ENCODE peak calls at places on chromosomes 11 and 22, in six cellular contexts. T is heart right ventricle; P is IMR-90; N is PC-3; R is SK-N-SH; V is CD8-positive, alpha-beta T cell. O is an unnamed sample.

GRCh38 chr11:124194696-124195418 is 11.7 kb downstream of the OR10D3 start:
- DNase-seq in N (peak; percentile 79), V (peak; percentile 18), P (peak; percentile 58), T (no peak), R (peak; percentile 64), O (peak; percentile 62)

GRCh38 chr22:22943521-22944267 is 56.1 kb downstream of the IGLL5 start:
- DNase-seq in P (no peak), R (peak; percentile 38), T (no peak), N (no peak), V (no peak), O (no peak)

GRCh38 chr11:132631956-132632355 is 900.3 kb downstream of the OPCML start:
- DNase-seq in R (peak; percentile 16), V (no peak), T (no peak), N (no peak), P (peak; percentile 8), O (no peak)

GRCh38 chr11:405323-405975 is 9.3 kb downstream of the SIGIRR start:
- DNase-seq in P (no peak), T (peak; percentile 69), R (no peak), N (no peak), V (no peak), O (no peak)

GRCh38 chr22:46976598-46976997 is 214.1 kb downstream of the TBC1D22A start:
- DNase-seq in P (no peak), T (no peak), R (no peak), V (no peak), N (no peak), O (no peak)

GRCh38 chr11:65251476-65251875 is 10.3 kb upstream of the POLA2 start:
- DNase-seq in R (no peak), N (peak; percentile 19), P (peak; percentile 11), V (no peak), T (no peak), O (no peak)

GRCh38 chr11:65727865-65728264 is 7.3 kb upstream of the RNASEH2C start:
- DNase-seq in T (no peak), V (no peak), R (no peak), N (no peak), P (no peak), O (no peak)

GRCh38 chr11:13668957-13669521 is 571 bp downstream of the FAR1 start:
- DNase-seq in R (no peak), V (peak; percentile 57), P (peak; percentile 7), N (peak; percentile 37), T (peak; percentile 49), O (peak; percentile 39)

GRCh38 chr11:66863428-66864125 is 6.7 kb downstream of the LRFN4 start:
- DNase-seq in N (no peak), P (no peak), R (no peak), T (no peak), V (no peak), O (no peak)

GRCh38 chr11:33716236-33716635 is 15.6 kb upstream of the C11orf91 start:
- DNase-seq in T (no peak), V (no peak), P (no peak), N (peak; percentile 65), R (peak; percentile 23), O (peak; percentile 26)

GRCh38 chr11:10208045-10208674 is 85.9 kb downstream of the SBF2 start:
- DNase-seq in N (peak; percentile 74), P (peak; percentile 64), T (no peak), V (no peak), R (peak; percentile 56), O (peak; percentile 13)

GRCh38 chr11:87258171-87258833 is 220.6 kb downstream of the TMEM135 start:
- DNase-seq in N (no peak), V (no peak), R (no peak), T (no peak), P (no peak), O (no peak)
- H3K27ac ChIP-seq in N (no peak overlapping the region), V (no peak overlapping the region), R (no peak overlapping the region), T (no peak overlapping the region), P (no peak overlapping the region), O (no peak overlapping the region)

GRCh38 chr22:35560824-35561223 is 20.2 kb downstream of the RASD2 start:
- DNase-seq in P (no peak), N (no peak), T (no peak), R (no peak), V (no peak), O (no peak)

GRCh38 chr22:35561796-35562526 is 21.3 kb downstream of the RASD2 start:
- DNase-seq in P (peak; percentile 84), N (peak; percentile 31), V (no peak), T (no peak), R (no peak), O (no peak)

GRCh38 chr22:35559354-35560005 is 18.8 kb downstream of the RASD2 start:
- DNase-seq in P (no peak), V (no peak), N (no peak), T (no peak), R (no peak), O (no peak)

GRCh38 chr22:35558719-35559118 is 18.1 kb downstream of the RASD2 start:
- DNase-seq in V (no peak), R (no peak), T (no peak), P (no peak), N (no peak), O (no peak)

DNA sequence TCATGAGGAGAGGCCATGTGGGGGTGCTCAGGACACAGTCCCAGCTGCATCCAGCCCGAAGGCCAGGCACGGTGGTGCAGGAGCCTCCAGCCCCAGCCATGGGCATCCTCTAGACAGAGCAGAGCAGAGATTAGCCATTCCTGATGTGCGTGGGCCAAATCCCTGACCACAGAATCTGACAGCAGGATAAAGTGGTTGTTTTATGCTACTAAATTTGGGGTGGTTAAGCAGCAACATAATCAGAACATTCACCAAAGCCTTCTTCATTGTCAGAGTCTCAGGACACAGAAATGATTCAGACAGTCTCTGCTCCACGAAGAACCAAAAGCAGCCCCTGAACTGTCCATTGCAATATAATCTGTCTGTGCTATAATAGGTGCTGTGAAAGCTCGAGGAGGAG is 19.7 kb downstream of the RASD2 start:
- DNase-seq in T (no peak), V (no peak), R (no peak), N (no peak), P (no peak), O (no peak)
- H3K27me3 ChIP-seq in T (peaks cover 7% of the 10 kb centered on the region), V (no peaks in the 10 kb centered on the region), R (no peaks in the 10 kb centered on the region), N (no peaks in the 10 kb centered on the region), P (no peaks in the 10 kb centered on the region), O (no peaks in the 10 kb centered on the region)

GRCh38 chr22:49955581-49956417 is 4.8 kb upstream of the PIM3 start:
- DNase-seq in N (no peak), T (peak; percentile 13), V (no peak), P (no peak), R (no peak), O (no peak)
- H3K27ac ChIP-seq in N (no peak overlapping the region), T (peak overlapping the region; percentile 53), V (no peak overlapping the region), P (no peak overlapping the region), R (no peak overlapping the region), O (no peak overlapping the region)

GRCh38 chr11:88344869-88345268 is 7.3 kb upstream of the CTSC start:
- DNase-seq in R (no peak), P (no peak), T (no peak), V (no peak), N (no peak), O (no peak)
- H3K27me3 ChIP-seq in R (no peaks in the 10 kb centered on the region), P (no peaks in the 10 kb centered on the region), T (no peaks in the 10 kb centered on the region), V (no peaks in the 10 kb centered on the region), N (no peaks in the 10 kb centered on the region), O (no peaks in the 10 kb centered on the region)

GRCh38 chr11:35330156-35330889 is 89.0 kb downstream of the SLC1A2 start:
- DNase-seq in P (no peak), N (no peak), R (no peak), T (no peak), V (no peak), O (no peak)

GRCh38 chr11:35327829-35328228 is 91.5 kb downstream of the SLC1A2 start:
- DNase-seq in V (no peak), P (no peak), T (no peak), R (no peak), N (no peak), O (no peak)

GRCh38 chr11:35332524-35332923 is 86.8 kb downstream of the SLC1A2 start:
- DNase-seq in R (no peak), P (no peak), N (no peak), V (no peak), T (no peak), O (no peak)

GRCh38 chr11:35334385-35335090 is 84.8 kb downstream of the SLC1A2 start:
- DNase-seq in N (no peak), R (no peak), P (no peak), V (peak; percentile 25), T (no peak), O (no peak)

GRCh38 chr11:35330924-35331323 is 88.4 kb downstream of the SLC1A2 start:
- DNase-seq in V (peak; percentile 45), R (no peak), T (no peak), P (no peak), N (no peak), O (no peak)
- H3K27ac ChIP-seq in V (peak overlapping the region; percentile 42), R (no peak overlapping the region), T (no peak overlapping the region), P (no peak overlapping the region), N (no peak overlapping the region), O (no peak overlapping the region)

DNA sequence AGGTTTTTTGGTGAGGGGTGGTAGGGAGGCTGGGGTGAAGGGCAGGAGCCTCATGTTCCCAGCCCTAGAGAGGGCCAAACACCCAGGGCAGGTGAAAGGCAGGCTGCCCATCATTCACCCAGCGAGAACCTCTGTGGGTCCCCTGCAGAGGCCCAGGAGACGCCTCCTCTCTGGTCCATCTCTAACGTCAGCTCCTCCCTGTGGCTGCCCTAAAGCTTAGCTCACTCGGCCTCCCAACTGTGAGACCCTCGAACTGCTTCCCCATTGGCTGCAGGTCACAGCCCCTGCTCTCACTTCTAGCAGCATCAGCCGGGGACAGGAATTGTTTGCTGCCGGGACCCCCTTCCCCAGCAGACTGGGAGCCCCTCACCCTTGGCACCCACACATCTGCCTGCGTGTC is 615 bp upstream of the NFAM1 start:
- DNase-seq in R (no peak), P (no peak), N (no peak), T (no peak), V (no peak), O (no peak)
- H3K27me3 ChIP-seq in R (no peaks in the 10 kb centered on the region), P (peaks cover 58% of the 10 kb centered on the region), N (no peaks in the 10 kb centered on the region), T (peaks cover 54% of the 10 kb centered on the region), V (no peaks in the 10 kb centered on the region), O (no peaks in the 10 kb centered on the region)